ENCODE peak calls at places on chromosomes 6 and 20, in four cellular contexts. R is lower leg skin, I is mucosa of descending colon, X is PC-3. Z is an unnamed sample.

GRCh38 chr20:63740070-63740500 is 509 bp downstream of the SLC2A4RG start:
- DNase-seq in R (no peak), X (peak), I (peak), Z (peak)

GRCh38 chr6:167769408-167770190 is 57.1 kb upstream of the AFDN start:
- DNase-seq in I (no peak), R (no peak), X (no peak), Z (no peak)

GRCh38 chr6:121652726-121653623 is 217.5 kb downstream of the GJA1 start:
- DNase-seq in R (peak), I (no peak), X (peak), Z (peak)

GRCh38 chr6:73884540-73884939 is 188.5 kb downstream of the CD109 start:
- DNase-seq in X (no peak), I (no peak), R (no peak), Z (no peak)

GRCh38 chr6:31480574-31480973 is 17.4 kb upstream of the MICB start:
- DNase-seq in I (no peak), R (no peak), X (no peak), Z (no peak)

GRCh38 chr6:111712398-111712797 is 106.7 kb upstream of the TRAF3IP2 start:
- DNase-seq in I (no peak), R (no peak), X (no peak), Z (peak)

GRCh38 chr6:36129889-36130671 is at the start of gene MAPK13:
- DNase-seq in R (no peak), X (peak), I (peak), Z (no peak)

GRCh38 chr6:56370127-56370540 is 122.8 kb upstream of the COL21A1 start:
- DNase-seq in I (no peak), R (peak), X (peak), Z (peak)

GRCh38 chr20:3811421-3812258 is 8.7 kb upstream of the AP5S1 start:
- DNase-seq in I (peak), X (peak), R (peak), Z (peak)

GRCh38 chr6:77124604-77125003 is 338.7 kb downstream of the HTR1B start:
- DNase-seq in I (no peak), R (no peak), X (peak), Z (peak)

GRCh38 chr20:3101737-3102574 is 17.4 kb upstream of the AVP start:
- DNase-seq in I (no peak), R (no peak), X (no peak), Z (no peak)

GRCh38 chr20:44017905-44018683 is 103.4 kb downstream of the TOX2 start:
- DNase-seq in I (peak), R (no peak), X (peak), Z (peak)

GRCh38 chr20:17648306-17648646 is 33.8 kb downstream of the RRBP1 start:
- DNase-seq in R (no peak), I (peak), X (no peak), Z (no peak)

GRCh38 chr6:10465633-10466499 is 51.0 kb upstream of the TFAP2A start:
- DNase-seq in X (peak), I (no peak), R (no peak), Z (peak)

GRCh38 chr6:30781697-30782424 is 37.5 kb upstream of the IER3 start:
- DNase-seq in X (peak), I (peak), R (peak), Z (peak)

GRCh38 chr6:465531-466348 is 74.2 kb downstream of the IRF4 start:
- DNase-seq in I (no peak), X (no peak), R (no peak), Z (no peak)

GRCh38 chr6:21732731-21733130 is 139.2 kb downstream of the SOX4 start:
- DNase-seq in R (no peak), X (peak), I (no peak), Z (peak)

GRCh38 chr6:129209355-129209754 is 326.4 kb downstream of the LAMA2 start:
- DNase-seq in I (no peak), X (no peak), R (no peak), Z (no peak)

GRCh38 chr6:57221936-57222683 is at the start of gene RAB23:
- DNase-seq in X (peak), I (peak), R (peak), Z (peak)

GRCh38 chr6:44064089-44064947 is 62.9 kb downstream of the MRPL14 start:
- DNase-seq in I (peak), X (peak), R (peak), Z (peak)

GRCh38 chr6:44061375-44062104 is 65.7 kb downstream of the MRPL14 start:
- DNase-seq in I (no peak), X (no peak), R (no peak), Z (no peak)

GRCh38 chr6:44062105-44062770 is 65.0 kb downstream of the MRPL14 start:
- DNase-seq in I (no peak), R (no peak), X (no peak), Z (no peak)

GRCh38 chr6:44063561-44064059 is 63.6 kb downstream of the MRPL14 start:
- DNase-seq in R (no peak), I (no peak), X (no peak), Z (no peak)

GRCh38 chr6:44062771-44063560 is 64.3 kb downstream of the MRPL14 start:
- DNase-seq in X (no peak), R (no peak), I (no peak), Z (no peak)
- TF ChIP-seq CTCF in X (peak), R (peak), I (peak), Z (peak)

GRCh38 chr6:106511274-106512047 is 117.8 kb downstream of the RTN4IP1 start:
- DNase-seq in R (peak), X (peak), I (peak), Z (peak)

GRCh38 chr6:106508836-106509235 is 120.5 kb downstream of the RTN4IP1 start:
- DNase-seq in R (no peak), I (no peak), X (no peak), Z (no peak)

GRCh38 chr6:106512048-106512957 is 117.0 kb downstream of the RTN4IP1 start:
- DNase-seq in I (peak), R (peak), X (peak), Z (peak)

GRCh38 chr6:106509420-106510089 is 119.7 kb downstream of the RTN4IP1 start:
- DNase-seq in I (no peak), R (no peak), X (no peak), Z (peak)

GRCh38 chr6:106510090-106510970 is 119.0 kb downstream of the RTN4IP1 start:
- DNase-seq in R (peak), X (peak), I (peak), Z (peak)
- H3K4me3 ChIP-seq in R (peak), X (peak), I (no peak), Z (peak)

DNA sequence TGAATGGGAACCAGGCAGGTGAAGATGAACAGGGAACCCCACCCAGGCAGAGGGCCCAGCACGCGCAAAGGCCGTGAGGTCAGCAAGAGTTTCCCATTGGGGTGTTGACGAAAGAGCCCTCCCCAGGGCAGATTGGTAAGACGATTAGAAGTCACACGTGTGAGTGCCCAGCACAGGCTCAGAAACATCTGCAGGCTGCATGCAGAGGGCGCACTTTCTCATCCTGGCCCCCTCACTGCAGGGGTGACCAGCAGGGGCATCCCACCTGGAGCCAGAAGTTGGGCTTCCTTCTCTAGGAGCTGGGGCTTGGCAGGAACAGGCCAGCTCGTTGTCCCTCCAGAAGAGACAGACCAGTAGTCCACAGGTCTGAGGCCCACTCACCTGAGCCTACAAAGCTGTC is 38.4 kb downstream of the VSTM2L start:
- DNase-seq in R (no peak), X (peak), I (no peak), Z (no peak)
- TF ChIP-seq CTCF in R (no peak), X (peak), I (no peak), Z (peak)

DNA sequence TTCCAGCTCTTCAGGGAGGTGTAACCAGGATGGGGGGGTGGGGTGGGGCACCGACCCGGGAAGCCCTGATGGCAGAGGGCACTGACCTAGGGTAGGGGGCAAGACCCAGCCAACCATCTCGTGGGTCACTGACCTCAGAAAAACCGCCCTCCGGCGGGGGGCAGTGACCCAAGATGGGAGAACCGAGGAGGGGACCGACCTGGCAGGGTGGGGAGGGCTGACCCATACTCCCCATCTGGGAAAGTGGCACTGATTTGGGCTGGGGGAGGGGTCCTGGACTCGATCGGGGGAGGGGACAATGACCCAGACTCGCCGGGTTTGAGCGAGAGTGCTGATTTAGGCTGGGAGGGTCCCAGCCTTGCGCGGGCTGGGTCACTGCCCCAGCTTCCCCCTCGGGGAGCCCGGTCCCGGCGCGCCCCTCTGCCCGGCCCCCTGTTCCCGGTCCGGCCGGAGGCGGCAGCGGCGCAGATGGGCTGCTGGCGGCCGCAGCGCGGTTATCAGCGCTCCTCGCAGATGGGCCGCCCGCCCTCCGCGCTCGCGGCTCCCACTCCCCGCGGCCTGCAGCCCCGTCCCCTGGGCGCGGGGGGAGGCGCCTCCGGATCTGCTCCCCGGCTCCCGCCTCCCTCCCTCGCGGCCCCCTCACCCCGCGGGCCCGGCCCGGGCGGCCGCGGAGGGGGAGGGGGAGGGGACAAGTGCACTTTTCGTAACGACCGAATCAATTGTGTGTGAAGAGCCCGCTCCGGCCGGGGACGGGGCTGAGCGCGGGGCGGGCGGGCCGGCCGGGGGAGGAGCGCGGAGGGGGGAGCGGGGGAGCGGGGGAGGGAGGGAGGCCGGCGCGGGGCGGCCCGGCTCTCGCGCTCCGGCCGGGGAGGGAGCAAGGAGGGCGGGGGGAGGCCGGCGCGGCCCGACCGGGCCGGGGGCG is 2.2 kb downstream of the NOL4L start:
- DNase-seq in X (no peak), I (no peak), R (no peak), Z (no peak)
- H3K4me3 ChIP-seq in X (peak), I (no peak), R (no peak), Z (peak)

DNA sequence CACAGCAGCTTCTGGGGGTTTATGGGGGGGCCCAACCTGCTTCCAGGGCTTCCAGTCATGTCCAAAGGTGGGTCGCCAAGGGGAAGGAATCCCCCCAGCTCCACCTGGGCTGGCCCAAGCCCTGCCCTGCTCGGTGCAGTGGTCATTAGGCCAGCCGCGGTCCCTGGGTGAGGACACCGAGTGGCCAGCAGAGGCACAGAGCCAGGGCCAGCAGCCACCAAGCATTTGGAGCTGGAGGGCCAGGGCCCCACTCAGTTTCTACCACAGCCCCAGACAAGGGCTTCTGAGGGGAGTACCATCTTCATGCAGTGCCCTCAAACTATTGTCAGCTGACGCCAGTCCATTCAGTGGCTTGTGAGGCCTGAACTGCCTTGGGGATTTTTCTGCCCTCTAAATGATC is 39.6 kb downstream of the TFEB start:
- DNase-seq in R (no peak), X (no peak), I (no peak), Z (no peak)
- TF ChIP-seq CTCF in R (no peak), X (no peak), I (no peak), Z (no peak)

GRCh38 chr6:131950767-131951575 is at the start of gene CCN2:
- DNase-seq in R (peak), X (peak), I (peak), Z (peak)
- H3K4me3 ChIP-seq in R (peak), X (peak), I (peak), Z (peak)

GRCh38 chr6:163147988-163148387 is 266.5 kb upstream of the QKI start:
- DNase-seq in R (no peak), X (peak), I (no peak), Z (no peak)
- TF ChIP-seq CTCF in R (no peak), X (peak), I (no peak), Z (no peak)

Z was measured in astrocyte of the spinal cord.